ENCODE peak calls at places on chromosomes 13 and 19, in seven cellular contexts. H, T, U, R, Y, B and S are unnamed samples.

GRCh38 chr13:46296465-46296822 is 84.7 kb downstream of the LRRC63 start:
- DNase-seq in H (no peak), T (no peak), U (no peak), R (no peak), Y (no peak), B (no peak), S (no peak)

GRCh38 chr13:108508263-108508662 is 121.1 kb upstream of the MYO16 start:
- DNase-seq in H (peak; percentile 47), T (no peak), U (peak; percentile 42), R (no peak), Y (peak; percentile 18), B (no peak), S (peak; percentile 43)

GRCh38 chr13:25848822-25849740 is 202.7 kb downstream of the SHISA2 start:
- DNase-seq in H (no peak), T (no peak), U (no peak), R (no peak), Y (no peak), B (no peak), S (no peak)

GRCh38 chr19:12484371-12485322 is at the start of gene ZNF709:
- DNase-seq in H (peak; percentile 79), T (peak; percentile 96), U (peak; percentile 80), R (peak; percentile 93), Y (peak; percentile 92), B (peak; percentile 86), S (peak; percentile 58)

GRCh38 chr19:40392894-40393517 is 3.0 kb upstream of the HIPK4 start:
- DNase-seq in H (no peak), T (no peak), U (no peak), R (no peak), Y (peak; percentile 37), B (no peak), S (no peak)

GRCh38 chr13:27425151-27425917 is 915 bp downstream of the GTF3A start:
- DNase-seq in H (no peak), T (no peak), U (no peak), R (no peak), Y (no peak), B (peak; percentile 12), S (no peak)

GRCh38 chr13:24341439-24341838 is 32.1 kb downstream of the C1QTNF9 start:
- DNase-seq in H (peak; percentile 7), T (no peak), U (no peak), R (no peak), Y (no peak), B (no peak), S (no peak)

GRCh38 chr13:51935326-51936171 is 73.8 kb downstream of the CCDC70 start:
- DNase-seq in H (no peak), T (no peak), U (no peak), R (no peak), Y (peak; percentile 20), B (no peak), S (no peak)

GRCh38 chr19:29964171-29964570 is 22.1 kb downstream of the URI1 start:
- DNase-seq in H (peak; percentile 63), T (no peak), U (no peak), R (no peak), Y (no peak), B (no peak), S (no peak)

GRCh38 chr19:31461814-31462539 is 112.7 kb upstream of the TSHZ3 start:
- DNase-seq in H (peak; percentile 25), T (no peak), U (no peak), R (no peak), Y (no peak), B (no peak), S (no peak)

GRCh38 chr13:42548731-42549554 is 25.0 kb upstream of the TNFSF11 start:
- DNase-seq in H (peak; percentile 94), T (no peak), U (peak; percentile 74), R (no peak), Y (no peak), B (no peak), S (no peak)

GRCh38 chr19:6018786-6019185 is 40.8 kb upstream of the RANBP3 start:
- DNase-seq in H (no peak), T (no peak), U (no peak), R (no peak), Y (no peak), B (no peak), S (no peak)

GRCh38 chr13:95091755-95092154 is 209.5 kb downstream of the ABCC4 start:
- DNase-seq in H (no peak), T (no peak), U (no peak), R (no peak), Y (no peak), B (no peak), S (no peak)

GRCh38 chr19:3536429-3537100 is 2.4 kb upstream of the TEKTIP1 start:
- DNase-seq in H (no peak), T (peak; percentile 77), U (no peak), R (no peak), Y (no peak), B (no peak), S (peak; percentile 95)

GRCh38 chr13:114018461-114019055 is 44.7 kb upstream of the C13orf46 start:
- DNase-seq in H (no peak), T (no peak), U (no peak), R (no peak), Y (no peak), B (no peak), S (no peak)

GRCh38 chr13:95588721-95589120 is 36.2 kb downstream of the CLDN10 start:
- DNase-seq in H (no peak), T (no peak), U (no peak), R (no peak), Y (no peak), B (no peak), S (no peak)

GRCh38 chr13:27082325-27082724 is 89.3 kb downstream of the USP12 start:
- DNase-seq in H (no peak), T (no peak), U (no peak), R (no peak), Y (no peak), B (no peak), S (no peak)

GRCh38 chr13:84137292-84137691 is 255.0 kb upstream of the SLITRK1 start:
- DNase-seq in H (no peak), T (no peak), U (peak; percentile 7), R (no peak), Y (no peak), B (peak; percentile 28), S (no peak)